ENCODE peak calls at places on chromosomes 2 and 18, in nine cellular contexts. X, I, Z, F, C, M, B, K and L are unnamed samples.

GRCh38 chr2:151830966-151831365 is 2.7 kb upstream of the ARL5A start:
- DNase-seq in Z (peak), F (no peak), B (no peak), I (no peak), K (no peak), X (no peak), C (no peak), M (no peak), L (no peak)

GRCh38 chr18:78431606-78432005 is 548.0 kb upstream of the SALL3 start:
- DNase-seq in X (no peak), Z (no peak), F (no peak), C (no peak), I (no peak), B (no peak), M (no peak), K (no peak), L (no peak)

GRCh38 chr2:156332452-156333273 is at the start of gene NR4A2:
- DNase-seq in B (peak), Z (peak), M (peak), X (peak), K (peak), F (peak), I (peak), C (peak), L (peak)

GRCh38 chr2:4668381-4668780 is 965.0 kb downstream of the DCDC2C start:
- DNase-seq in F (no peak), M (no peak), B (no peak), C (no peak), Z (no peak), X (no peak), K (no peak), I (no peak), L (no peak)

GRCh38 chr2:223488814-223489213 is 113.3 kb downstream of the SCG2 start:
- DNase-seq in K (no peak), B (peak), F (peak), Z (no peak), C (no peak), M (no peak), X (no peak), I (no peak), L (no peak)

GRCh38 chr2:200795044-200795443 is 16.7 kb upstream of the BZW1 start:
- DNase-seq in B (no peak), M (no peak), I (no peak), Z (no peak), F (peak), C (peak), K (peak), X (no peak), L (no peak)

GRCh38 chr18:79393626-79394401 is 1.9 kb upstream of the NFATC1 start:
- DNase-seq in K (peak), F (peak), C (peak), M (peak), I (peak), Z (peak), B (peak), X (peak), L (peak)

GRCh38 chr18:44198296-44199284 is 482.1 kb upstream of the SETBP1 start:
- DNase-seq in M (no peak), Z (peak), F (no peak), K (no peak), X (no peak), C (no peak), B (peak), I (no peak), L (no peak)

GRCh38 chr2:120036145-120036544 is 23.3 kb downstream of the EPB41L5 start:
- DNase-seq in C (no peak), K (no peak), F (no peak), Z (no peak), I (no peak), M (no peak), X (no peak), B (no peak), L (no peak)

GRCh38 chr18:3554091-3554601 is 104.2 kb downstream of the TGIF1 start:
- DNase-seq in B (no peak), Z (no peak), F (no peak), X (peak), K (peak), I (no peak), M (no peak), C (no peak), L (no peak)

GRCh38 chr2:111157071-111157661 is 36.5 kb downstream of the BCL2L11 start:
- DNase-seq in C (no peak), K (no peak), F (no peak), Z (peak), B (no peak), X (no peak), M (no peak), I (no peak), L (no peak)

GRCh38 chr18:4455113-4455811 is at the start of gene DLGAP1:
- DNase-seq in F (no peak), B (peak), I (peak), M (no peak), X (peak), C (peak), K (peak), Z (peak), L (peak)

GRCh38 chr2:228084717-228085116 is 96.8 kb downstream of the SPHKAP start:
- DNase-seq in K (no peak), C (no peak), F (no peak), X (no peak), B (no peak), I (no peak), Z (no peak), M (no peak), L (no peak)

GRCh38 chr2:84879595-84880394 is 1.1 kb downstream of the TRABD2A start:
- DNase-seq in F (no peak), X (no peak), C (no peak), K (peak), I (no peak), B (peak), M (no peak), Z (peak), L (no peak)

GRCh38 chr2:43791035-43791434 is 17.2 kb downstream of the DYNC2LI1 start:
- DNase-seq in M (no peak), K (no peak), C (no peak), Z (no peak), F (no peak), B (no peak), X (no peak), I (no peak), L (no peak)

GRCh38 chr2:25168256-25169072 is at the start of gene POMC:
- DNase-seq in X (peak), Z (peak), F (no peak), B (peak), I (peak), K (peak), M (no peak), C (no peak), L (peak)

GRCh38 chr2:8987413-8987812 is 16.1 kb downstream of the MBOAT2 start:
- DNase-seq in Z (no peak), F (no peak), B (no peak), M (no peak), I (no peak), C (no peak), X (no peak), K (no peak), L (no peak)
- H3K27ac ChIP-seq in Z (no peak), F (no peak), B (no peak), M (no peak), I (no peak), C (no peak), X (no peak), K (no peak), L (no peak)

DNA sequence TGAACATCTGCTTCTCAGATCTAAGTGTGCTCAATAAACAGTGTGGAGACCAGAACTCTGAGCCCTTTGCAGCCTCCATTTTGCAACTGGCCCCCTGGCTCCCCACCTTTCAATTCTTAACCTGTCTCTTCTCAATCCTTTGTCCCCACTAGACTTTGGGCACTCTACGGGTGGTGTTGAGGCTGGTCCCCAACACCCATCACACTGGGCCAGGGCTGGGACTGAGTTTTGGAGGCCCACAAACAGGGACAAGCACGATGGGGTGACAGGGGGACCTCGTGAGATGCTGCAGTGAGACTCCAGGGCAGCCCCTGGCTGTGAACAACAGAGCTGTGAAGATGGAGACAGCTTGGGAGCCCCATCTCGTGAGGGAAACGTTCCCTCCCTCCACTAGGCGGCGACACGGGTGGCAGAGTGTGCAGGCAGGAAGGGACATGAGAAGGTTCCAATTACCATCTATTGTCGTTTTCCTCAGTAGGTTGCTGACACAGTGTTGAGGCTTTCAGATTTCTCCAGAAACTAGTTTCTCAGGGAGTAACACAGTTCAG is 1.2 kb downstream of the ANKMY1 start:
- DNase-seq in F (peak), M (no peak), K (peak), C (peak), I (peak), B (no peak), X (peak), Z (peak), L (peak)
- TF ChIP-seq CTCF in F (peak), M (no peak), K (peak), C (no peak), I (peak), B (peak), X (peak), Z (no peak), L (no peak)

GRCh38 chr2:231397928-231398294 is 2.4 kb downstream of the B3GNT7 start:
- DNase-seq in C (no peak), I (no peak), F (no peak), M (no peak), K (no peak), B (peak), Z (no peak), X (no peak), L (no peak)
- H3K27ac ChIP-seq in C (no peak), I (no peak), F (no peak), M (no peak), K (no peak), B (no peak), Z (no peak), X (no peak), L (no peak)

GRCh38 chr2:224999784-225000183 is 42.5 kb downstream of the DOCK10 start:
- DNase-seq in X (no peak), C (no peak), K (no peak), M (no peak), F (no peak), Z (no peak), I (no peak), B (no peak), L (no peak)

GRCh38 chr2:225006730-225007129 is 35.5 kb downstream of the DOCK10 start:
- DNase-seq in X (no peak), C (no peak), M (no peak), K (no peak), B (no peak), Z (no peak), F (no peak), I (no peak), L (no peak)

GRCh38 chr2:225004531-225004930 is 37.7 kb downstream of the DOCK10 start:
- DNase-seq in I (no peak), Z (no peak), M (no peak), B (no peak), F (no peak), K (no peak), C (no peak), X (no peak), L (no peak)

GRCh38 chr2:225002039-225002655 is 40.1 kb downstream of the DOCK10 start:
- DNase-seq in I (no peak), F (no peak), X (peak), K (peak), M (no peak), C (peak), B (no peak), Z (peak), L (peak)

GRCh38 chr2:225002656-225003045 is 39.6 kb downstream of the DOCK10 start:
- DNase-seq in B (no peak), K (no peak), I (no peak), F (no peak), C (no peak), M (no peak), Z (peak), X (peak), L (no peak)
- TF ChIP-seq CTCF in B (peak), K (no peak), I (no peak), F (no peak), C (no peak), M (no peak), Z (peak), X (no peak), L (no peak)

GRCh38 chr2:150100311-150100710 is 387.2 kb downstream of the RND3 start:
- DNase-seq in Z (no peak), M (no peak), F (no peak), C (no peak), I (no peak), X (no peak), K (no peak), B (no peak), L (no peak)

GRCh38 chr2:150099805-150100204 is 387.7 kb downstream of the RND3 start:
- DNase-seq in M (no peak), F (no peak), Z (no peak), B (no peak), X (no peak), I (no peak), C (no peak), K (no peak), L (no peak)

GRCh38 chr2:150101947-150102346 is 385.5 kb downstream of the RND3 start:
- DNase-seq in M (no peak), F (no peak), K (no peak), I (no peak), Z (no peak), C (no peak), B (no peak), X (no peak), L (no peak)

GRCh38 chr2:150097891-150098595 is 389.4 kb downstream of the RND3 start:
- DNase-seq in B (no peak), F (no peak), I (no peak), K (no peak), M (no peak), X (no peak), C (no peak), Z (no peak), L (no peak)

DNA sequence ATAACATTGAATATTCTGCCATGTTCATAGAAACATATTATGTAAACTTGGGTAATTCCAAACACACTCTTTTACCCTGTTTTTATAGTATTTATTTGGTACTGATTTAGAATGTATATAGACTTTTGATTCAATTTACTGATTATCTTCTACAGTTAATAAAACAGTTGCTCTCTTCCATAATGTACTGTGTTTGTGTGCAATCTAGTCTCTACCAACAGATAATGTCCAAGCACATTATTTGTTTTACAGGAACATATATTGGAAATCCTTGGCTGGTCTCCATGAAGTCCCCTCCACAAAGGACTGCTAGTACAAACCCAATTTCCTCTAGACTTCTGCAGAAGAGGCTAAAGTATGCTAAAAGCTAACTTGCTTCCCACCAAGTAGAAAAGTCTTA is 386.6 kb downstream of the RND3 start:
- DNase-seq in C (no peak), K (no peak), Z (no peak), B (no peak), I (no peak), F (no peak), X (no peak), M (no peak), L (no peak)
- H3K27ac ChIP-seq in C (no peak), K (no peak), Z (no peak), B (no peak), I (no peak), F (no peak), X (no peak), M (no peak), L (no peak)

DNA sequence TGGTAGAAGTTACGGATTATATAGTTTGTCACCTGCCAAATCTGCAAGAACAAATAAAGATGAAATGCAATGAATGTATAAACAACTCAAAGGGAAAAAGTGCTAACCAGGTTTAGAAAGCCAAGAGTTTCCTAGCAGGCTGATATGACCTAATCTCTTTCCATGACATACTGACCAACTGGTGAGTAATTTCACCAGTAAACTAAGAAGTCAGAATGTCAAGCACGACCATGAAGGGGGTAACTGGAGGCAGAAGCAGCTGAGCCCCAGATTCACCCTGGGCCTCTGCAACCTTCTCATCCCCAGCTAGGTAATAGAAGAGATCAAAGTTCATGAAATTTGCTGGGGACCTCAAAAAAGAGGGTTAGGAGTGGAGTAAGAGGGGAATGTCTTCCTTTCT is 10.2 kb downstream of the RHOB start:
- DNase-seq in F (no peak), M (no peak), X (no peak), I (no peak), Z (peak), B (no peak), C (no peak), K (no peak), L (peak)
- TF ChIP-seq CTCF in F (no peak), M (no peak), X (no peak), I (no peak), Z (no peak), B (no peak), C (no peak), K (no peak), L (no peak)

DNA sequence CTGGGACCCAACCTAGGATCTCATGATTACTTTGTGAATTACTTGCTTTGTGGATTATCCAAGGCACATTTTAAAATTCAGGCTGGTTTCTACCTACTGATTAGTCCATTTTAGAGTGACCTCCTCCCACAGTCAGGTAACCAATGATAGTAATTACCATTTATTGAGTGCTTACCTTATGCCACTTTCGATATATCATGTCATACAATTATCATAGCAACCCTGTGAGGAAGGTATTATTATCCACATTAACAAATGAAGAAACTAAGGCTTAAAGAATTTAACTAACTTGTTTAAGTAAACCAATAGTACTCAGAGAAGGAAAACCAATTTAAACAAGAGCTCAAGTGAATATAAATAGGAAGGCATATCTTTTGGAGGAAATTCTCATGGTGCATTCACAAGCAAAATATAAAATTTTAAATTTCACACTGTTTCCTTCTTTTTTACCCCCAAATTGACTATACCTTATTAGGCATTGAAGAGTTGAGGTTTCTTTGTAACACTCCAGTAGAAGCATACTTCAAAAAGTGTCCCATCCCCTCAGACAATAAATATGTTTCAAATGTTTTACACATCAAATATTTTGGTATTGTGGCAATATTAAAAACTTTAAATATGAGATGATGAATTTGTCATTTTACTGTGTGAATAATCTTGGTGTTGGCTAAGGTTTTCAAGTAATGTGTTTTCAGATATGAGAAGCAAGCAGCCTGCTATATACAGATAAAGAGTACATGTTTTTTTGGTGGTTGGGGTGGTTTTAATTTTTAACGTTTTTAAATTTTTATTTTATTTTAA is 36.9 kb upstream of the DLX1 start:
- DNase-seq in Z (no peak), F (no peak), M (no peak), C (no peak), B (no peak), K (no peak), X (no peak), I (no peak), L (no peak)
- H3K27ac ChIP-seq in Z (no peak), F (no peak), M (no peak), C (no peak), B (no peak), K (peak), X (no peak), I (no peak), L (no peak)

GRCh38 chr2:135997380-135997779 is 12.0 kb upstream of the DARS1 start:
- DNase-seq in B (peak), K (peak), M (no peak), C (peak), X (peak), I (peak), Z (peak), F (no peak), L (no peak)
- TF ChIP-seq CTCF in B (peak), K (peak), M (no peak), C (no peak), X (no peak), I (no peak), Z (no peak), F (no peak), L (no peak)

GRCh38 chr2:45836740-45837139 is 185.3 kb downstream of the PRKCE start:
- DNase-seq in M (no peak), F (no peak), Z (peak), X (no peak), K (no peak), B (no peak), I (no peak), C (no peak), L (no peak)

GRCh38 chr2:45837812-45838341 is 186.4 kb downstream of the PRKCE start:
- DNase-seq in C (no peak), B (no peak), X (no peak), M (no peak), Z (no peak), K (no peak), I (no peak), F (no peak), L (no peak)

GRCh38 chr2:45834372-45834771 is 182.9 kb downstream of the PRKCE start:
- DNase-seq in M (no peak), X (no peak), B (no peak), K (no peak), Z (no peak), I (no peak), F (no peak), C (no peak), L (no peak)

GRCh38 chr2:45834858-45835257 is 183.4 kb downstream of the PRKCE start:
- DNase-seq in X (no peak), M (no peak), B (no peak), K (no peak), Z (no peak), C (no peak), F (no peak), I (no peak), L (no peak)

GRCh38 chr2:45836316-45836715 is 184.8 kb downstream of the PRKCE start:
- DNase-seq in I (no peak), F (no peak), B (no peak), C (no peak), K (peak), M (no peak), X (no peak), Z (no peak), L (no peak)
- H3K27ac ChIP-seq in I (no peak), F (no peak), B (no peak), C (no peak), K (no peak), M (no peak), X (no peak), Z (peak), L (no peak)